ENCODE peak calls at places on chromosomes 16 and 17, in nine cellular contexts. M is BJ, E is cardiac muscle cell, G is AG09319, B is Panc1, O is uterus, P is tibial artery, T is GM10248, W is heart left ventricle. Z is an unnamed sample.

GRCh38 chr17:32281011-32281451 is 15.4 kb downstream of the RHBDL3 start:
- DNase-seq in G (no peak), T (no peak), M (no peak), O (no peak), W (peak), P (no peak), B (no peak), E (no peak), Z (no peak)

GRCh38 chr17:49390548-49391324 is 23.9 kb downstream of the PHB1 start:
- DNase-seq in B (no peak), W (peak), P (peak), O (no peak), G (no peak), E (no peak), M (no peak), T (peak), Z (no peak)

GRCh38 chr17:28613916-28614315 is at the start of gene RSKR:
- DNase-seq in M (no peak), P (peak), B (no peak), O (no peak), T (no peak), W (no peak), E (no peak), G (no peak), Z (no peak)

GRCh38 chr16:48613061-48613957 is 3.3 kb upstream of the N4BP1 start:
- DNase-seq in B (no peak), T (peak), O (no peak), M (no peak), E (no peak), G (peak), P (no peak), W (no peak), Z (peak)

GRCh38 chr17:12765544-12765943 is 23.8 kb upstream of the ARHGAP44 start:
- DNase-seq in E (no peak), W (peak), M (no peak), T (no peak), G (peak), P (peak), O (peak), B (no peak), Z (no peak)

GRCh38 chr17:75250009-75250471 is 11.4 kb downstream of the GGA3 start:
- DNase-seq in M (no peak), W (no peak), O (no peak), B (no peak), P (no peak), T (peak), E (no peak), G (no peak), Z (peak)

GRCh38 chr16:78773316-78773715 is 673.9 kb downstream of the WWOX start:
- DNase-seq in G (no peak), O (no peak), T (no peak), E (peak), P (no peak), M (no peak), W (no peak), B (no peak), Z (no peak)

GRCh38 chr17:44911133-44912001 is 3.9 kb downstream of the GFAP start:
- DNase-seq in M (no peak), E (peak), O (peak), T (peak), W (peak), P (peak), G (no peak), B (no peak), Z (peak)

GRCh38 chr17:76137026-76137350 is 4.1 kb downstream of the FOXJ1 start:
- DNase-seq in T (no peak), M (no peak), E (no peak), W (no peak), O (no peak), G (no peak), P (no peak), B (no peak), Z (no peak)

GRCh38 chr17:49132699-49133364 is at the start of gene B4GALNT2:
- DNase-seq in T (no peak), E (peak), B (no peak), O (no peak), G (no peak), M (no peak), P (no peak), W (no peak), Z (no peak)

GRCh38 chr16:75546293-75546692 is 9.8 kb downstream of the TMEM231 start:
- DNase-seq in T (no peak), E (no peak), O (no peak), G (no peak), M (no peak), P (no peak), B (no peak), W (no peak), Z (no peak)

GRCh38 chr16:88924834-88925539 is 52.0 kb downstream of the CBFA2T3 start:
- DNase-seq in W (no peak), G (peak), M (no peak), O (peak), T (peak), E (peak), P (no peak), B (no peak), Z (peak)
- TF ChIP-seq CTCF in W (peak), G (peak), M (peak), O (no peak), T (peak), E (peak), P (no peak), B (no peak), Z (peak)

GRCh38 chr17:4811471-4811870 is 4.5 kb downstream of the PLD2 start:
- DNase-seq in T (no peak), P (no peak), B (no peak), G (no peak), O (no peak), M (no peak), W (no peak), E (no peak), Z (no peak)

GRCh38 chr17:4812690-4813089 is 5.7 kb downstream of the PLD2 start:
- DNase-seq in B (no peak), O (no peak), W (no peak), P (no peak), G (no peak), E (no peak), M (no peak), T (no peak), Z (no peak)

GRCh38 chr17:4818276-4818675 is 11.3 kb downstream of the PLD2 start:
- DNase-seq in M (no peak), O (no peak), E (no peak), W (no peak), B (no peak), P (no peak), T (no peak), G (no peak), Z (no peak)

GRCh38 chr17:4816826-4817225 is 9.9 kb downstream of the PLD2 start:
- DNase-seq in E (no peak), G (no peak), T (no peak), B (no peak), O (no peak), P (no peak), W (no peak), M (no peak), Z (no peak)

GRCh38 chr17:4815043-4815675 is 8.2 kb downstream of the PLD2 start:
- DNase-seq in G (no peak), M (no peak), O (no peak), P (no peak), T (no peak), W (no peak), E (no peak), B (no peak), Z (no peak)
- TF ChIP-seq CTCF in G (no peak), M (peak), O (no peak), P (no peak), T (no peak), W (no peak), E (peak), B (no peak), Z (no peak)

GRCh38 chr17:39655105-39655504 is 10.0 kb upstream of the TCAP start:
- DNase-seq in M (no peak), T (no peak), E (no peak), G (no peak), W (no peak), B (no peak), O (no peak), P (no peak), Z (no peak)

GRCh38 chr17:39653662-39654331 is 11.4 kb upstream of the TCAP start:
- DNase-seq in P (peak), M (no peak), B (no peak), O (no peak), G (no peak), W (peak), T (peak), E (peak), Z (peak)

GRCh38 chr17:39651908-39652634 is 13.1 kb upstream of the TCAP start:
- DNase-seq in W (no peak), O (no peak), P (no peak), B (no peak), E (no peak), G (no peak), M (no peak), T (no peak), Z (no peak)

GRCh38 chr17:39653316-39653661 is 11.9 kb upstream of the TCAP start:
- DNase-seq in O (no peak), G (no peak), P (no peak), M (no peak), B (no peak), E (no peak), W (no peak), T (no peak), Z (no peak)

GRCh38 chr17:39652635-39653315 is 12.4 kb upstream of the TCAP start:
- DNase-seq in O (no peak), G (no peak), P (no peak), T (no peak), E (peak), M (no peak), W (no peak), B (no peak), Z (no peak)
- TF ChIP-seq CTCF in O (no peak), G (no peak), P (no peak), T (no peak), E (no peak), M (no peak), W (no peak), B (no peak), Z (no peak)

DNA sequence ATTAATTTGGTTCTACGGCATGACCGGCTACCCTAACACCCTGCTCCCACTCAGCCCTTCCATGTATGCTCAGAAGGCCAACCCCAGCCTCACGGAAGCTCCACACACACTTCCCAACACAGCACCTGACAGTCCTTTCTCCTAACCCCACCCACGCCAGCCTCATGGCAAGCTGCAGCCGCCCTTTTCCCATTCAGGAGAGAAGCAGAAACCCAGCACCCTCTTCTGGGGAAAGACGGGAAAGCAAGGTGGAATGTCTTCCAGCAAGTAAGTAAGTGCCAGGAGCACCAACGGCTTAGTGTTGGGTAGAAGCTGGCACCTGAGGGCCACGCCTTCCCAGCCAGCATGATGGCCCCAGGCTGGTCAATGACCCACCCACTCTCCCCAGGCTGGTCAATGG is 32.1 kb downstream of the ABR start:
- DNase-seq in P (no peak), B (peak), M (no peak), T (no peak), E (peak), O (no peak), G (no peak), W (peak), Z (no peak)
- TF ChIP-seq CTCF in P (peak), B (no peak), M (peak), T (no peak), E (peak), O (no peak), G (peak), W (peak), Z (no peak)

Z was measured in GM13977.